ENCODE peak calls at places on chromosomes 11 and 22, in four cellular contexts. One of them, this sample, is unnamed.
A peak's percentile ranks its signal among the peaks of the same experiment; 100 is the strongest.

GRCh38 chr11:61147271-61147670 is 14.0 kb downstream of the VPS37C start:
- DNase-seq in K562: no peak
- DNase-seq in GM12891: no peak
- DNase-seq in GM12878: no peak
- DNase-seq in this sample: no peak

GRCh38 chr11:14891143-14892035 is 642 bp downstream of the CYP2R1 start:
- DNase-seq in K562: peak; percentile 94
- DNase-seq in GM12891: peak; percentile 46
- DNase-seq in GM12878: no peak
- DNase-seq in this sample: peak; percentile 89

GRCh38 chr11:12454782-12455181 is 77.4 kb downstream of the PARVA start:
- DNase-seq in K562: no peak
- DNase-seq in GM12891: no peak
- DNase-seq in GM12878: no peak
- DNase-seq in this sample: no peak

GRCh38 chr11:15670520-15671070 is 555.9 kb downstream of the INSC start:
- DNase-seq in K562: no peak
- DNase-seq in GM12891: no peak
- DNase-seq in GM12878: no peak
- DNase-seq in this sample: no peak

GRCh38 chr11:86869966-86870570 is 69.7 kb downstream of the PRSS23 start:
- DNase-seq in K562: peak; percentile 78
- DNase-seq in GM12891: peak; percentile 26
- DNase-seq in GM12878: no peak
- DNase-seq in this sample: peak; percentile 16

GRCh38 chr11:85704967-85705366 is 19.0 kb upstream of the CCDC89 start:
- DNase-seq in K562: no peak
- DNase-seq in GM12891: no peak
- DNase-seq in GM12878: no peak
- DNase-seq in this sample: no peak

GRCh38 chr11:28677719-28678118 is 569.5 kb downstream of the METTL15 start:
- DNase-seq in K562: no peak
- DNase-seq in GM12891: no peak
- DNase-seq in GM12878: no peak
- DNase-seq in this sample: no peak

GRCh38 chr22:26589367-26589844 is 526 bp downstream of the TPST2 start:
- DNase-seq in K562: peak; percentile 39
- DNase-seq in GM12891: peak; percentile 25
- DNase-seq in GM12878: no peak
- DNase-seq in this sample: peak; percentile 3

DNA sequence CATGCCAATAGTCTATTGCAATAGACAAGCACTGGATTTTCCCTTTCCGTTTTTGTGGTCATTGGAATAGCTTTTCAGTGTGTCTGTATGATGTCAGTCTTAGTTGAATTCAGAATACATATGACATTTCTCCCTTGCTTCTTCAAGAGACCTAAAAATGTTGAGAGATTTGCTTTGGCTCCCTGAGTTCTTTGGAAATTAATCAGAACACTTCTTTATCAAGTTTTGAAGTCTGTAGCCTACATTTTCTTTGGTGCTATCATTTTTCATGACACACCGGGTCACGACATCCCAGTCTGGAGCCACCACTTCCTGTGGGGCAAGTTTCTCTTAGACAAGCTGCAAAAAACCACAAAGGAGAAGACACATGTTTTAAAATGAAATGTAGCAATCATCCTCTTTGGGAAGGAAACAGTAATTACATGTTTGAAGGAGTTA is 847.1 kb downstream of the OPCML start:
- DNase-seq in K562: no peak
- DNase-seq in GM12891: no peak
- DNase-seq in GM12878: no peak
- DNase-seq in this sample: no peak
- TF ChIP-seq SPI1 in K562: no peak
- TF ChIP-seq SPI1 in GM12891: no peak
- TF ChIP-seq SPI1 in GM12878: no peak
- TF ChIP-seq SPI1 in this sample: peak; percentile 47

DNA sequence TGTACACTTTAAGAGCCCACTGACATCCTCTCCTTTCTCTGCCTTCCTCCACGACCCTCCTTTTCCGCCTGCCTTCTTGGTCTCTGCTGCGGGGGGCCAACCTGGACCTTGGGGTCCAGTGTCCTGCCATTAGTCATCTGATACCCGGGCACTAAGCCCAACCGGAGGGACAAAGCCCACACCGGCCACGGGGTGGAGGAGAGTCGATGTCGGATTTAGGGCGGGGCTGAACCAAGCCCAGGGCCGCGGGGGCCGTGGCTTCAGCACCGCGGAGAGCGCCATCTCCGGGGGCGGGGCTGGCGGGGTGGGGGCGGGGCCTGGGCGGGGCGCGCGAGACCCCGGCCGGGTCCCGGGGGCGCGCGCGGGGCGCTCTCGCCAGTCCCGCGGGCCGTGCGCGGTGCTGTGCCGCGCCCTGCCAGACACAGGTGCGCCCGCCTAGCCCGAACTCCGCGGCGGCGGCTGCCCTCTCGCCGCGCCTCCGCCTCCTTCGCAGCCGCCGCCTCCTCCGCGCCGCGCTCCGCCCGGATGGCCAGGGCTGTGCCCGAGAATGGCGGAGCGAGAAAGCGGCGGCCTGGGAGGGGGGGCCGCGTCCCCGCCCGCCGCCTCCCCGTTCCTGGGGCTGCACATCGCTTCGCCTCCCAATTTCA is at the start of gene MAPK8IP1:
- DNase-seq in K562: peak; percentile 73
- DNase-seq in GM12891: peak; percentile 86
- DNase-seq in GM12878: no peak
- DNase-seq in this sample: peak; percentile 23
- TF ChIP-seq SPI1 in K562: no peak
- TF ChIP-seq SPI1 in GM12891: no peak
- TF ChIP-seq SPI1 in GM12878: no peak
- TF ChIP-seq SPI1 in this sample: no peak

GRCh38 chr11:64850979-64851567 is 6.6 kb upstream of the CDC42BPG start:
- DNase-seq in K562: peak; percentile 29
- DNase-seq in GM12891: peak; percentile 82
- DNase-seq in GM12878: peak; percentile 90
- DNase-seq in this sample: no peak
- TF ChIP-seq SPI1 in K562: no peak
- TF ChIP-seq SPI1 in GM12891: peak; percentile 73
- TF ChIP-seq SPI1 in GM12878: peak; percentile 81
- TF ChIP-seq SPI1 in this sample: no peak

DNA sequence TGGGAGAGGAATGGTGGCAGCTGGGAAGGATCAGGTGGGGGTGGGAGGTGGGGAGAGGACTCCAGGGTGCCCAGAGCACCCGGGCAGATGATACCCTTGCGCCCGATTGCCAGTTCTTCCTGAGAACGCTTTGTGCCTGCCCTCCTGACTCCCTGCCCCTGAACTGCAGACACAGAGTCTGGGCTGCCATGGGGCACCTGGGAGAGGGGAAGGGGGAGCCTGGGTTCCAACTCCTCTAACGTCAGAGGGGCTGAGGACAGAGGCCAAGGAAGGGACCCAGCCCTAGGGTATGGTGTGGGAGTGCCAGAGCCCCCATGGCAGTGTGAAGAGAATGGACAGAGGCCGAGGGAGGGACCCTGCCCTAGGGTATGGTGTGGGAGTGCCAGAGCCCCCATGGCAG is 920 bp upstream of the KCNK7 start:
- DNase-seq in K562: no peak
- DNase-seq in GM12891: no peak
- DNase-seq in GM12878: no peak
- DNase-seq in this sample: no peak
- TF ChIP-seq SPI1 in K562: no peak
- TF ChIP-seq SPI1 in GM12891: no peak
- TF ChIP-seq SPI1 in GM12878: no peak
- TF ChIP-seq SPI1 in this sample: no peak